ENCODE peak calls at places on chromosomes 5 and 9, in nine cellular contexts. N, L, F, Q, P, Y, Z, M and I are unnamed samples.

GRCh38 chr5:163407034-163407652 is 30.3 kb upstream of the CCNG1 start:
- DNase-seq in N (no peak), L (no peak), F (no peak), Q (no peak), P (no peak), Y (no peak), Z (no peak), M (no peak), I (no peak)

GRCh38 chr9:128881627-128881883 is 195 bp downstream of the KYAT1 start:
- DNase-seq in N (no peak), L (no peak), F (no peak), Q (peak), P (no peak), Y (no peak), Z (no peak), M (no peak), I (no peak)

GRCh38 chr9:122346478-122347347 is 24.1 kb upstream of the PTGS1 start:
- DNase-seq in N (no peak), L (peak), F (peak), Q (no peak), P (no peak), Y (no peak), Z (no peak), M (peak), I (peak)

GRCh38 chr9:120830151-120830550 is 12.6 kb downstream of the PSMD5 start:
- DNase-seq in N (no peak), L (no peak), F (no peak), Q (no peak), P (no peak), Y (no peak), Z (no peak), M (no peak), I (no peak)

GRCh38 chr5:93294184-93294583 is 286.8 kb downstream of the NR2F1-AS1 start:
- DNase-seq in N (no peak), L (no peak), F (no peak), Q (no peak), P (no peak), Y (no peak), Z (no peak), M (no peak), I (no peak)

GRCh38 chr5:124748687-124749594 is 2.5 kb upstream of the ZNF608 start:
- DNase-seq in N (peak), L (peak), F (peak), Q (peak), P (peak), Y (peak), Z (no peak), M (peak), I (peak)

GRCh38 chr9:85742630-85742928 is 825 bp upstream of the AGTPBP1 start:
- DNase-seq in N (no peak), L (no peak), F (no peak), Q (no peak), P (peak), Y (no peak), Z (no peak), M (no peak), I (no peak)

GRCh38 chr9:135201711-135202110 is 114.2 kb downstream of the OLFM1 start:
- DNase-seq in N (no peak), L (no peak), F (no peak), Q (no peak), P (no peak), Y (no peak), Z (no peak), M (no peak), I (no peak)

GRCh38 chr9:105007143-105007542 is 79.2 kb upstream of the ABCA1 start:
- DNase-seq in N (no peak), L (no peak), F (peak), Q (no peak), P (peak), Y (no peak), Z (no peak), M (peak), I (no peak)

GRCh38 chr9:128085852-128086409 is 17.9 kb downstream of the SLC25A25 start:
- DNase-seq in N (no peak), L (no peak), F (no peak), Q (no peak), P (no peak), Y (no peak), Z (no peak), M (no peak), I (no peak)

GRCh38 chr9:133168432-133168831 is 4.7 kb upstream of the GBGT1 start:
- DNase-seq in N (no peak), L (no peak), F (no peak), Q (no peak), P (peak), Y (no peak), Z (no peak), M (no peak), I (no peak)

GRCh38 chr5:78537821-78538220 is 110.8 kb downstream of the LHFPL2 start:
- DNase-seq in N (no peak), L (peak), F (peak), Q (peak), P (no peak), Y (no peak), Z (no peak), M (no peak), I (no peak)

GRCh38 chr5:178785999-178786398 is 55.5 kb upstream of the ZNF354A start:
- DNase-seq in N (no peak), L (no peak), F (no peak), Q (peak), P (peak), Y (no peak), Z (no peak), M (no peak), I (no peak)

GRCh38 chr9:91074866-91075265 is 273.2 kb downstream of the SYK start:
- DNase-seq in N (no peak), L (no peak), F (no peak), Q (no peak), P (no peak), Y (no peak), Z (no peak), M (no peak), I (no peak)

GRCh38 chr5:43428034-43428712 is 16.0 kb upstream of the CCL28 start:
- DNase-seq in N (no peak), L (no peak), F (no peak), Q (no peak), P (no peak), Y (no peak), Z (no peak), M (no peak), I (no peak)

GRCh38 chr9:113808391-113809191 is 67.5 kb upstream of the ZNF618 start:
- DNase-seq in N (peak), L (no peak), F (peak), Q (no peak), P (no peak), Y (peak), Z (no peak), M (no peak), I (no peak)

GRCh38 chr9:137049544-137050449 is 3.8 kb upstream of the NPDC1 start:
- DNase-seq in N (no peak), L (peak), F (peak), Q (peak), P (no peak), Y (no peak), Z (no peak), M (peak), I (peak)

GRCh38 chr5:72130342-72130741 is 23.1 kb downstream of the MAP1B start:
- DNase-seq in N (no peak), L (no peak), F (no peak), Q (no peak), P (no peak), Y (no peak), Z (no peak), M (no peak), I (no peak)

GRCh38 chr5:89445106-89445745 is 562.2 kb upstream of the MEF2C start:
- DNase-seq in N (no peak), L (no peak), F (no peak), Q (peak), P (no peak), Y (no peak), Z (no peak), M (no peak), I (no peak)

GRCh38 chr9:128155736-128156500 is 4.1 kb upstream of the BBLN start:
- DNase-seq in N (no peak), L (no peak), F (no peak), Q (no peak), P (no peak), Y (no peak), Z (no peak), M (no peak), I (no peak)

DNA sequence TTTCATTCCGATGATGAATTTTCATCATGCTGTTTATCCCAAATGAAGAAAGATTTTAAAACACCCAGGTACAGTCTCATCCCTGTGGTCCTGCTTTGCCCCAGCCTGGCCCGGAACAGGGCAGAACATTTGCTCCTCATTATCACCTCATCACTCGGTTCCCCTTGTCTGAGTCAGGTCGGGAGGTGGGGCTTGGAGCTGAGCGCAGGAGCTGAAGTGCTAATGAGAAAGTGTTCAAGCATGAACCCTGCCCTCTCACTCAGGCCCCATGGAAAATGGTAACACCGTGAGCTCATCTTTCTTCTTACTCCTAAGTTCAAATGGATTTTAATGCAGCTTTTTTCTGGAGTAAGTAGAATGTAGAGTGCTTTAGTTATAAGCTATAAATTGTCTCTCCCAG is 466.2 kb downstream of the KDM4C start:
- DNase-seq in N (no peak), L (no peak), F (no peak), Q (no peak), P (no peak), Y (no peak), Z (no peak), M (no peak), I (no peak)
- TF ChIP-seq CTCF in N (no peak), L (no peak), F (no peak), Q (no peak), P (no peak), Y (no peak), Z (no peak), M (no peak), I (no peak)

GRCh38 chr5:172421020-172421419 is 33.3 kb downstream of the SH3PXD2B start:
- DNase-seq in N (no peak), L (no peak), F (no peak), Q (no peak), P (no peak), Y (no peak), Z (no peak), M (no peak), I (no peak)
- H3K4me3 ChIP-seq in N (no peak), L (no peak), F (no peak), Q (no peak), P (no peak), Y (no peak), Z (no peak), M (no peak), I (no peak)

DNA sequence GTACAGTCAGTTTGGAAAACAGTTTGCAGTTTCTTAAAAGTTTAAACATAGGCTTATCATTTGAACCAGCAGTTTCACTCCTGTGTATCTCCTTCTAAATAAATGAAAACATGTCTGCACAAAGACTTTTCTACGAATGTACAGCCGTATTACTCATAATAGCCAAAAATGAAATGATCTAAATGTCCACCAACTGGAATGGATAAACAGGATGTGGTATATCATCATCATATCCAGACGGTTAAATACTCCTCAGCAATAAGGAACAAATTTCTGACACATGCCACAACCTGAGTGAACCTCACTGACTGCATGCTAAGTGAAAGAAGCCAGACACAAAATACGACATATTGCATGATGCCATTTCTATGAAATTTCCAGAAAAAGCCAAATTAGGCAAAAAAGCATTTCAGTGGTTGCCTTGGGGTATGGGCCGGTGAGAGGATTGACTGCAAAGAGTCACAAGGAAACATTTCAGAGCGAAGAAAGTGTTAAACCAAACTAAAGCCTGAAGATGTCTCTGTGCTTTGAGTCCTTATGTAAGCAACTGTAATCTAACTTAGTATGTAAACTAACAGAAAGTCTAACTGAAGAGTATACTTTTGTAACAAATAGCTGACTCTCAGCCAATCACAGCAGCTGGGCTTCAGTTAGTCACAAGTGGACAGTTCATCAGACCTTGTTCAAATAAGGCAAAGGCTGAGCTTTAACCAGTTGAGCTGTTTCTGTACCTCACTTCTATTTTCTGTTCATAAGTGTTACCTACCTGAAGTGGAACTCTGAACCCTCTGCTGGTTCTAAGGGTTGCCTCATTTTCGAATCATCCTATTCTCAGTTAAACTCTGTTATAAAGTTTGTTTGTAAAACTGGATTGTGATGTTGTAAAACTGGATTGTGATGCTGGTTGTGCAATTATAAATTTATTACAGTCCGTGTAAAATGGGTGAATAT is 65.2 kb downstream of the TRIO start:
- DNase-seq in N (no peak), L (no peak), F (peak), Q (no peak), P (peak), Y (no peak), Z (no peak), M (peak), I (no peak)
- TF ChIP-seq POLR2AphosphoS5 in N (no peak), L (no peak), F (no peak), Q (no peak), P (peak), Y (no peak), Z (no peak), M (peak), I (peak)

DNA sequence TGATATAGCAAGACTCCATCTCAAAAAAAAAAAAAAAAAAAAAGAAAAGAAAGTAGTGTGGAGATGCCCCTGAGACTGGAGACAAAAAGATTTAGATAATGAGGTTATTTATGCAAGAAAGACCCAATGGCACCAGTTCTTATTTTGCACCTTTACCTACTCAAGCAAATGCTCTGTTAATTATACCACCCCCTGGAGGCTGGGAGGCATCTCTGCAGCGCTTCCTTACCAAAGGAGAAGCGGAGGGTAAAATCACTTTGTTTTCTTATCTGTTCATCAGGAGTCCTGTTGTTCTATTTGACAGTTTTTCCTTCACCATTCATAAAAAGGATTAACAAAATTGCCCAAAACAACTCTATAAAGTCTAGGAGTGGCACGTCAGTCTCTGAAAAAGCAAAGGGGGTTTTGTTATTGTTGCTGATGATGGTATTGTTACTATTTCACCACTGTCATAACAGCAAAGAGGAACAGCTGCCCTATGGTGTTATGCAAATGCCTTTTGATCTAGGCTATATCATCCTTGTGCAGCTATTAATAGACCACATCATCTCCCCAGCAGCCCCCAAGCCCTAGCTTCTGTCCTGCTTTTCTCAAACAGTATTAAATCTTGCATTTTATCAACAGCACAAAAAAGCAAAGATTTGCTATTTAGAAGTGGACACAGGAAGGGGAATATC is 174.0 kb downstream of the PALM2AKAP2 start:
- DNase-seq in N (no peak), L (peak), F (no peak), Q (peak), P (no peak), Y (no peak), Z (no peak), M (no peak), I (no peak)
- TF ChIP-seq CTCF in N (no peak), L (peak), F (no peak), Q (peak), P (peak), Y (peak), Z (peak), M (no peak), I (no peak)

GRCh38 chr9:126723807-126724172 is 81.0 kb upstream of the ZBTB43 start:
- DNase-seq in N (no peak), L (peak), F (no peak), Q (no peak), P (no peak), Y (no peak), Z (no peak), M (no peak), I (no peak)
- H3K4me3 ChIP-seq in N (peak), L (peak), F (no peak), Q (no peak), P (no peak), Y (no peak), Z (peak), M (no peak), I (no peak)

GRCh38 chr5:87155076-87155475 is 112.6 kb upstream of the RASA1 start:
- DNase-seq in N (no peak), L (no peak), F (no peak), Q (no peak), P (no peak), Y (no peak), Z (no peak), M (no peak), I (no peak)

GRCh38 chr5:87150630-87151029 is 117.1 kb upstream of the RASA1 start:
- DNase-seq in N (no peak), L (no peak), F (no peak), Q (no peak), P (no peak), Y (no peak), Z (no peak), M (no peak), I (no peak)

GRCh38 chr5:87154191-87154590 is 113.5 kb upstream of the RASA1 start:
- DNase-seq in N (no peak), L (no peak), F (no peak), Q (no peak), P (no peak), Y (no peak), Z (no peak), M (no peak), I (no peak)

GRCh38 chr5:87147441-87147840 is 120.2 kb upstream of the RASA1 start:
- DNase-seq in N (no peak), L (no peak), F (no peak), Q (no peak), P (no peak), Y (no peak), Z (no peak), M (no peak), I (no peak)

DNA sequence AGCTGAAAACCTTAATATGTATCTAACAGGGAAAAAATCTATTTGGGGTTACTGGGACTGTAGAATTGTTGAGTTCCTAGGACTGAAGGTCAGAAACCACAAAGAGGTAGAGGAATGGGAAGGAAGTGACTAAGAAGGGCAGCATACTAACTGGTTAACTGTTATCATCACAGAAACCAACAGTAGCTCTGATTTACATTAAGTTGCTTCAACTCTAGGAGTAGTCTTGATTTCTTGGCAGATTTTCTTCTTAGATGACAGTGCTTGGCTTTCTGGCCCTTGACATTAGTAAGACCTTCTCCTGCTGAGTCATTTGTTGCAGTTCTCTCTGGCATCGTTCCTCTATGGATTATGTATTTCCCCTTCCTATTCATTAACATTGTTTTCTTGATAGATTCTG is 116.1 kb upstream of the RASA1 start:
- DNase-seq in N (no peak), L (no peak), F (peak), Q (no peak), P (peak), Y (no peak), Z (no peak), M (no peak), I (no peak)
- TF ChIP-seq POLR2AphosphoS5 in N (no peak), L (no peak), F (peak), Q (no peak), P (no peak), Y (no peak), Z (no peak), M (no peak), I (no peak)

DNA sequence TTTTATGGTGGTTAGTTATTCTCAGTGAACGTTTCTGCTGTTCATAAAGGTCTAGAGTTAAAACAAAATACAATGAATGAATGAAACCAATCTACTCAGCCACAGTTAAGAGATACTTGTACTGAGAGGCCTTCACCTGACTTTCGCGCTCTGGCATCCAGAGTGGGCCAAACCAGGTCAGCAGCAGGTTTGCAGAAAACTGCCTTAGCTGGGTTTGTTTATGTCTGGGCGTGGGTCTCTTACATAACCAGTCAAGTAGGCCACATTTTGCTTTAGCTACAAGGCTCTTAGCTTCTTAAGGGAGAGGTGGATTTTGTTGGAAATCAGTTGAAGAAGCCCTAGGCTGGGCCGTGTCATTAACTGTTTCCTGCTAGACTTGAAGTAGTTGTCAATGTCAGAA is 200.3 kb downstream of the ARHGEF28 start:
- DNase-seq in N (no peak), L (no peak), F (no peak), Q (no peak), P (no peak), Y (no peak), Z (no peak), M (no peak), I (peak)
- TF ChIP-seq CTCF in N (no peak), L (no peak), F (no peak), Q (no peak), P (no peak), Y (no peak), Z (no peak), M (no peak), I (no peak)

DNA sequence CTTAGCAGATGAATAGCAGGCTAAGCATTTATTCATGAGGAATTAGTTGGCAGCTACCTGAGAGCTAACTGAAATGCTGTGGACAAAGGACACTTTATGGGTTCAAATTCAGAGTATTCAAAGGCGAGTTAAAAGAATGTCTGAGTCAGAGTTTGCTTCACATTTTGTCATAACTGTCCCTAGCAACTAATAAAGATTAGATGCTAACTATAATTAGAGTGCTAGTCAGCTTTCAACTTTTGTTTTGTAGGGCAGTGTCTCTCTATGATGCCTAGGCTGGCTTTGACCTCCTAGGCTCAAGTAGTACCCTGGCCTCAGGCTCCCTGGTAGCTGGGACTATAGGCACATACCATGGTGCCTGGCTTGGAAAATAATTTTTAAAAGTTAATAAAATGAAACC is 4.6 kb downstream of the SMC5 start:
- DNase-seq in N (no peak), L (no peak), F (no peak), Q (no peak), P (no peak), Y (no peak), Z (no peak), M (no peak), I (no peak)
- H3K4me3 ChIP-seq in N (no peak), L (no peak), F (no peak), Q (no peak), P (no peak), Y (no peak), Z (no peak), M (no peak), I (no peak)